ENCODE peak calls at places on chromosome 11, in eight cellular contexts. Q, H, I, F, A, T, C and Y are unnamed samples.

GRCh38 chr11:83520849-83521248 is 234.7 kb upstream of the CCDC90B start:
- DNase-seq in Q (no peak), H (no peak), I (no peak), F (peak), A (peak), T (peak), C (no peak), Y (no peak)

GRCh38 chr11:86608251-86608799 is 64.1 kb downstream of the ME3 start:
- DNase-seq in Q (peak), H (peak), I (peak), F (peak), A (peak), T (peak), C (peak), Y (peak)

GRCh38 chr11:115618428-115618827 is 114.2 kb upstream of the CADM1 start:
- DNase-seq in Q (no peak), H (no peak), I (no peak), F (no peak), A (no peak), T (no peak), C (no peak), Y (no peak)

GRCh38 chr11:17518366-17518765 is 25.9 kb downstream of the USH1C start:
- DNase-seq in Q (no peak), H (no peak), I (no peak), F (no peak), A (no peak), T (no peak), C (no peak), Y (no peak)

GRCh38 chr11:124481365-124482323 is 36.1 kb upstream of the OR8B8 start:
- DNase-seq in Q (peak), H (no peak), I (no peak), F (peak), A (no peak), T (no peak), C (no peak), Y (no peak)

GRCh38 chr11:61129608-61130523 is 27.6 kb downstream of the CD5 start:
- DNase-seq in Q (peak), H (peak), I (peak), F (peak), A (peak), T (peak), C (peak), Y (peak)

GRCh38 chr11:67504950-67505561 is at the start of gene PITPNM1:
- DNase-seq in Q (peak), H (peak), I (peak), F (peak), A (no peak), T (peak), C (no peak), Y (peak)

GRCh38 chr11:13364388-13364787 is 86.8 kb downstream of the BMAL1 start:
- DNase-seq in Q (no peak), H (no peak), I (no peak), F (no peak), A (no peak), T (no peak), C (no peak), Y (no peak)

GRCh38 chr11:11993814-11994213 is 14.6 kb downstream of the DKK3 start:
- DNase-seq in Q (peak), H (no peak), I (no peak), F (no peak), A (no peak), T (no peak), C (no peak), Y (peak)

GRCh38 chr11:11973361-11973800 is 35.0 kb downstream of the DKK3 start:
- DNase-seq in Q (no peak), H (peak), I (no peak), F (no peak), A (no peak), T (peak), C (peak), Y (peak)

GRCh38 chr11:46353706-46354105 is 6.4 kb downstream of the DGKZ start:
- DNase-seq in Q (no peak), H (no peak), I (no peak), F (no peak), A (no peak), T (no peak), C (no peak), Y (no peak)

GRCh38 chr11:27553186-27553585 is 46.6 kb upstream of the LIN7C start:
- DNase-seq in Q (no peak), H (no peak), I (no peak), F (no peak), A (no peak), T (no peak), C (no peak), Y (no peak)

GRCh38 chr11:66011239-66011784 is 496 bp upstream of the CST6 start:
- DNase-seq in Q (no peak), H (no peak), I (no peak), F (no peak), A (no peak), T (no peak), C (no peak), Y (no peak)

GRCh38 chr11:128467610-128468041 is 119.7 kb downstream of the ETS1 start:
- DNase-seq in Q (peak), H (no peak), I (peak), F (peak), A (peak), T (no peak), C (no peak), Y (peak)

GRCh38 chr11:73227571-73228211 is 9.6 kb downstream of the P2RY2 start:
- DNase-seq in Q (no peak), H (no peak), I (peak), F (no peak), A (no peak), T (peak), C (peak), Y (peak)

GRCh38 chr11:93081694-93082093 is 112.2 kb downstream of the MTNR1B start:
- DNase-seq in Q (no peak), H (no peak), I (no peak), F (no peak), A (no peak), T (no peak), C (no peak), Y (no peak)

GRCh38 chr11:32586576-32587190 is 3.1 kb downstream of the EIF3M start:
- DNase-seq in Q (peak), H (no peak), I (no peak), F (peak), A (no peak), T (no peak), C (no peak), Y (no peak)

GRCh38 chr11:6911946-6912345 is 8.9 kb upstream of the OR2D3 start:
- DNase-seq in Q (no peak), H (no peak), I (no peak), F (no peak), A (no peak), T (no peak), C (no peak), Y (no peak)

GRCh38 chr11:19952101-19952605 is 208.1 kb downstream of the DBX1 start:
- DNase-seq in Q (peak), H (no peak), I (no peak), F (peak), A (no peak), T (no peak), C (no peak), Y (no peak)

GRCh38 chr11:16036218-16036617 is 320.1 kb downstream of the SOX6 start:
- DNase-seq in Q (no peak), H (no peak), I (no peak), F (no peak), A (no peak), T (no peak), C (no peak), Y (no peak)

GRCh38 chr11:33860926-33861325 is 30.9 kb downstream of the LMO2 start:
- DNase-seq in Q (no peak), H (no peak), I (no peak), F (no peak), A (no peak), T (no peak), C (no peak), Y (no peak)

GRCh38 chr11:2586793-2587131 is 113.0 kb downstream of the KCNQ1OT1 start:
- DNase-seq in Q (no peak), H (no peak), I (no peak), F (no peak), A (peak), T (no peak), C (no peak), Y (no peak)

GRCh38 chr11:130213143-130213978 is 53.8 kb downstream of the ST14 start:
- DNase-seq in Q (peak), H (peak), I (peak), F (peak), A (peak), T (peak), C (peak), Y (peak)

GRCh38 chr11:4581443-4581842 is at the start of gene OR52I2:
- DNase-seq in Q (no peak), H (no peak), I (no peak), F (no peak), A (no peak), T (no peak), C (no peak), Y (no peak)

GRCh38 chr11:10658621-10659338 is 34.8 kb downstream of the IRAG1 start:
- DNase-seq in Q (no peak), H (no peak), I (no peak), F (no peak), A (no peak), T (no peak), C (no peak), Y (peak)
- H3K27ac ChIP-seq in Q (peak), H (peak), I (peak), F (no peak), A (peak), T (peak), C (peak), Y (peak)

GRCh38 chr11:119721129-119722120 is 7.6 kb downstream of the NECTIN1 start:
- DNase-seq in Q (peak), H (no peak), I (no peak), F (peak), A (no peak), T (no peak), C (no peak), Y (no peak)
- TF ChIP-seq CTCF in Q (no peak), H (peak), I (no peak), F (peak), A (peak), T (no peak), C (no peak), Y (peak)

GRCh38 chr11:36009469-36009868 is 65.6 kb downstream of the LDLRAD3 start:
- DNase-seq in Q (no peak), H (no peak), I (no peak), F (no peak), A (no peak), T (no peak), C (no peak), Y (no peak)
- TF ChIP-seq EP300 in Q (no peak), H (no peak), I (no peak), F (no peak), A (no peak), T (no peak), C (no peak), Y (no peak)

DNA sequence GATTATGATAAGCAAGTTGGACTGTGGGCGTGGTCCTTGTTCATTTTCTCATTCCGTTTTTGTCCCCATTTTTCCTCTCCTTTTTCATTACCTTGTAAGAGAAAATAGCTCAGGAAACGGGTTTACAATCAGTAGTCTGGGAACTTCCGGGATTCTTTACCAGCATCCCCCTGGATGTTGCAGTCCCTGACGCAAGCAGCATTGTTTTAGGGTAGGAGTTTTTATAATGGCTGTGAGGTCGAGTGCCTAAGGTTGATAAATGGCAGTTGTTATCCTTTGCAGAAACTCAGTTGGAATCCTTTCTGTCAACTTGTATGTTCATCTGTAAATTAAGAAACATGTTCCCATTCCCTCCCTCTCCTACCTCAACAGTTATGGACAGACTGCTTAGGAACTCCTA is 68.3 kb downstream of the ARHGEF12 start:
- DNase-seq in Q (no peak), H (no peak), I (no peak), F (no peak), A (no peak), T (no peak), C (no peak), Y (no peak)
- H3K27ac ChIP-seq in Q (no peak), H (no peak), I (no peak), F (no peak), A (no peak), T (no peak), C (no peak), Y (no peak)

DNA sequence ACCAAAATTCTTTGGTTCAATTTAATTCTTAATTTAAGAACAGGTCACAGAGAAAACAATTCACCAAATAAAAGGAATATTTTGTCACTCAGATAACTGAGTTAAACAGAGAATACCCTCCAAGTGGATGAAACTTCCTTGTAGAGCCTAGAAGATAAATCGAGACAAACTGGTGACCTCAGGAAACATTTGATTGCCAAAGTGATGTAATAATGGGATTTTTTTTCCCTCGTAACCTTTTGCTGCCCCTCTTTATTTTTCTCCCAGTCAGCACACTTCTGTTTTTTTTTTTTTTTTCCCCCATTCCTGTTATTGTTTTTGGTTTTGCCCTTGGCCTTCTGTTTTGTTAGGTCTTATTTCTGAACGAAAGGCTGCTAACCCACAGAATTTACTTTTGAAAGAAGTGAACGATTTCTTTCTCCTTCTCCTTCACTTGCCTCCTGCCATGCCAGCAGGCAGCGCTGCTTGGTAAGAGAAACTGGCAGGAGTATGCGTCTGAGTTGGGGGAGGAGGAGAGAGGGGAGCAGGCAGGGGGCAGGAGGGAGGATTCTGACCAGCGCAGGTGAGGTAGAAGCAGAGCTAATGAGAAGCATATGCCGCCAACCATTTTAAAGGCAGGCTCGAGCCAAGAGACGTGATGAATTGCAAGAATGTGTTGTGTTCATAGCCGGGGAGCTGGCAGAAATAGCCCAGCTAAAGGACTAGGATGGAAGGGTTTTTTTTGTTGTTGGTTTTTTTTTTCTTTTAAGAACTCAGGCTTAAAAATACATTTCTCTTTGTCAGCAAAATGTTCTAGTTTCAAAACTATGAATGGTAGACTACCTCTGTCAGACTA is 121.9 kb upstream of the MTMR2 start:
- DNase-seq in Q (no peak), H (peak), I (no peak), F (no peak), A (no peak), T (peak), C (peak), Y (peak)
- TF ChIP-seq CTCF in Q (no peak), H (peak), I (no peak), F (no peak), A (peak), T (peak), C (no peak), Y (no peak)